ENCODE peak calls at places on chromosomes 7 and 10, in eight cellular contexts. F is mucosa of descending colon, G is AG04449, O is upper lobe of right lung, X is cardiac muscle cell, W is breast epithelium, I is GM20000, D is fibroblast of villous mesenchyme. M is an unnamed sample.

GRCh38 chr10:123117644-123118409 is 17.9 kb upstream of the HMX3 start:
- DNase-seq in O (no peak), D (no peak), G (no peak), I (no peak), X (peak; percentile 20), F (no peak), W (no peak), M (no peak)

GRCh38 chr7:135321556-135321955 is 87.9 kb downstream of the STRA8 start:
- DNase-seq in F (no peak), O (no peak), D (peak; percentile 64), I (no peak), X (no peak), W (no peak), G (no peak), M (no peak)

GRCh38 chr7:159026271-159027047 is 118.2 kb downstream of the VIPR2 start:
- DNase-seq in W (peak; percentile 43), G (no peak), F (no peak), O (no peak), X (no peak), I (no peak), D (no peak), M (peak; percentile 8)

GRCh38 chr7:87152897-87153641 is 816 bp downstream of the DMTF1 start:
- DNase-seq in D (peak; percentile 31), O (peak; percentile 64), F (peak; percentile 61), W (peak; percentile 52), X (peak; percentile 42), I (peak; percentile 49), G (no peak), M (no peak)

GRCh38 chr7:90455163-90456030 is 14.0 kb upstream of the PTTG1IP2 start:
- DNase-seq in F (peak; percentile 71), W (no peak), D (peak; percentile 53), G (no peak), O (no peak), I (peak; percentile 54), X (peak; percentile 59), M (no peak)

GRCh38 chr7:1049006-1049741 is 4.8 kb downstream of the GPR146 start:
- DNase-seq in O (no peak), X (no peak), F (no peak), W (no peak), D (no peak), G (no peak), I (no peak), M (no peak)

GRCh38 chr10:46235705-46236536 is 50.9 kb upstream of the ANTXRL start:
- DNase-seq in X (no peak), F (no peak), O (peak; percentile 29), I (no peak), W (no peak), D (no peak), G (no peak), M (peak; percentile 7)

GRCh38 chr7:46080595-46081159 is 159.6 kb upstream of the IGFBP3 start:
- DNase-seq in O (no peak), F (no peak), D (no peak), I (no peak), W (no peak), G (no peak), X (no peak), M (no peak)

GRCh38 chr7:116873619-116874018 is 11.2 kb downstream of the CAPZA2 start:
- DNase-seq in F (no peak), G (no peak), X (no peak), I (no peak), O (no peak), D (no peak), W (no peak), M (no peak)

GRCh38 chr10:71600856-71601255 is 118.7 kb downstream of the C10orf105 start:
- DNase-seq in X (no peak), W (no peak), G (no peak), I (no peak), F (no peak), D (peak; percentile 78), O (no peak), M (no peak)

GRCh38 chr7:112990619-112991018 is 96.0 kb downstream of the GPR85 start:
- DNase-seq in F (no peak), I (no peak), G (no peak), O (no peak), X (no peak), D (no peak), W (no peak), M (no peak)

GRCh38 chr10:119658274-119658673 is 7.1 kb downstream of the BAG3 start:
- DNase-seq in X (peak; percentile 49), D (peak; percentile 95), I (no peak), G (peak; percentile 47), O (peak; percentile 90), F (peak; percentile 39), W (peak; percentile 80), M (no peak)

GRCh38 chr7:50826371-50827172 is 43.9 kb upstream of the GRB10 start:
- DNase-seq in D (peak; percentile 49), W (no peak), F (no peak), I (no peak), G (no peak), O (no peak), X (no peak), M (no peak)

GRCh38 chr7:491958-492713 is 27.5 kb downstream of the PDGFA start:
- DNase-seq in O (peak; percentile 62), G (no peak), D (no peak), I (no peak), W (no peak), F (no peak), X (no peak), M (no peak)

GRCh38 chr10:26737730-26738129 is 40.2 kb downstream of the PDSS1 start:
- DNase-seq in O (no peak), X (no peak), I (peak; percentile 74), D (peak; percentile 43), G (no peak), F (no peak), W (no peak), M (no peak)

GRCh38 chr7:2220954-2221353 is 11.8 kb downstream of the MAD1L1 start:
- DNase-seq in I (no peak), X (no peak), O (no peak), G (no peak), F (no peak), D (no peak), W (no peak), M (no peak)

GRCh38 chr10:12193193-12193592 is 2.5 kb downstream of the NUDT5 start:
- DNase-seq in O (no peak), G (no peak), D (peak; percentile 86), F (no peak), W (no peak), I (no peak), X (no peak), M (no peak)

GRCh38 chr7:41792099-41792498 is 89.2 kb upstream of the INHBA start:
- DNase-seq in F (no peak), W (no peak), X (no peak), I (no peak), G (no peak), D (no peak), O (no peak), M (no peak)

GRCh38 chr7:91239171-91239604 is 25.0 kb upstream of the FZD1 start:
- DNase-seq in O (no peak), W (no peak), F (peak; percentile 3), X (no peak), I (no peak), G (no peak), D (peak; percentile 88), M (no peak)

GRCh38 chr7:111012152-111012551 is 78.8 kb upstream of the LRRN3 start:
- DNase-seq in X (no peak), I (no peak), D (peak; percentile 25), F (no peak), G (no peak), O (no peak), W (no peak), M (no peak)

GRCh38 chr10:117927334-117927733 is 119.4 kb downstream of the RAB11FIP2 start:
- DNase-seq in W (no peak), O (no peak), F (no peak), D (no peak), G (no peak), X (no peak), I (no peak), M (no peak)

GRCh38 chr10:113062977-113063967 is 113.2 kb downstream of the TCF7L2 start:
- DNase-seq in X (peak; percentile 28), F (no peak), G (no peak), O (no peak), D (peak; percentile 59), I (no peak), W (no peak), M (no peak)
- TF ChIP-seq CTCF in X (no peak), F (no peak), G (no peak), O (no peak), D (peak; percentile 27), I (no peak), W (no peak), M (peak; percentile 25)

DNA sequence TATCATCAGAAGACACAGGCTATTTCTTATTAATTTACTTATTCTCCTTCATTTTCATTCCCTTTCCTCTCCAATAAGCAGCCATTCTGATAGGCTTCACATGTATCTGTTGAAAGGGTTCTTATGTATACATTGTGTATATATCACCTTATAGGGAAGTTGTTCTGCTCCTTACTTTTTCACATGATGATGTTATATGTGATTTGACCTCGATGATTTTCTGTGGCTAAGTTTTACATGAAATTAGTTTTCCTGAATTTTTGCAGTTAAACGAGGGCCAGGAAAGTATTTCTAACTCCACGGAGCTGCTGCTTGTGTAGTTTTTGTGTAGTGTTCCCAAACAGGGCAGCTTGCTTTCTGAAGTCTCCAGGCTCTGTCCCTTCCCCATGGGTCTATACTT is 84.5 kb downstream of the SH2D4B start:
- DNase-seq in W (no peak), X (no peak), F (no peak), D (no peak), O (no peak), I (no peak), G (no peak), M (no peak)
- TF ChIP-seq CTCF in W (no peak), X (no peak), F (no peak), D (no peak), O (no peak), I (no peak), G (no peak), M (no peak)

GRCh38 chr10:43421201-43421507 is 12.2 kb upstream of the HNRNPF start:
- DNase-seq in G (no peak), I (no peak), O (no peak), F (no peak), D (no peak), X (no peak), W (no peak), M (no peak)

GRCh38 chr10:43415544-43415943 is 6.6 kb upstream of the HNRNPF start:
- DNase-seq in D (no peak), W (no peak), I (no peak), G (no peak), X (no peak), O (no peak), F (no peak), M (no peak)

GRCh38 chr10:43420369-43421200 is 11.6 kb upstream of the HNRNPF start:
- DNase-seq in W (peak; percentile 73), D (peak; percentile 98), F (peak; percentile 83), O (peak; percentile 95), I (peak; percentile 84), G (no peak), X (peak; percentile 72), M (peak; percentile 65)

GRCh38 chr10:43419997-43420368 is 11.0 kb upstream of the HNRNPF start:
- DNase-seq in I (no peak), X (no peak), F (no peak), O (no peak), W (no peak), D (no peak), G (no peak), M (no peak)

GRCh38 chr10:43417950-43418768 is 9.2 kb upstream of the HNRNPF start:
- DNase-seq in W (no peak), O (no peak), G (no peak), X (no peak), D (no peak), F (no peak), I (peak; percentile 77), M (no peak)
- TF ChIP-seq CTCF in W (no peak), O (no peak), G (no peak), X (no peak), D (no peak), F (no peak), I (no peak), M (no peak)

GRCh38 chr7:22660732-22661131 is 66.3 kb upstream of the IL6 start:
- DNase-seq in D (no peak), W (no peak), G (no peak), I (no peak), X (peak; percentile 6), O (no peak), F (no peak), M (no peak)
- TF ChIP-seq CTCF in D (peak; percentile 12), W (no peak), G (no peak), I (peak; percentile 3), X (no peak), O (peak; percentile 23), F (no peak), M (peak; percentile 44)